ENCODE peak calls at places on chromosomes 16 and 17, in seven cellular contexts. One of them, this sample, is unnamed.

GRCh38 chr17:28347261-28347891 is 10.0 kb downstream of the POLDIP2 start:
- DNase-seq in psoas muscle: no peak
- DNase-seq in GM23248: peak
- DNase-seq in lung: no peak
- DNase-seq in stomach: peak
- DNase-seq in heart right ventricle: no peak
- DNase-seq in CD8-positive, alpha-beta T cell: no peak
- DNase-seq in this sample: no peak

GRCh38 chr16:25126820-25127232 is 15.3 kb downstream of the LCMT1 start:
- DNase-seq in psoas muscle: no peak
- DNase-seq in GM23248: peak
- DNase-seq in lung: peak
- DNase-seq in stomach: no peak
- DNase-seq in heart right ventricle: no peak
- DNase-seq in CD8-positive, alpha-beta T cell: no peak
- DNase-seq in this sample: no peak

GRCh38 chr17:77090476-77090875 is 50.3 kb upstream of the SEC14L1 start:
- DNase-seq in psoas muscle: no peak
- DNase-seq in GM23248: no peak
- DNase-seq in lung: no peak
- DNase-seq in stomach: no peak
- DNase-seq in heart right ventricle: no peak
- DNase-seq in CD8-positive, alpha-beta T cell: no peak
- DNase-seq in this sample: no peak

GRCh38 chr17:79664925-79665738 is 54.3 kb upstream of the RBFOX3 start:
- DNase-seq in psoas muscle: peak
- DNase-seq in GM23248: peak
- DNase-seq in lung: peak
- DNase-seq in stomach: peak
- DNase-seq in heart right ventricle: peak
- DNase-seq in CD8-positive, alpha-beta T cell: no peak
- DNase-seq in this sample: peak

GRCh38 chr16:63461248-63461841 is 1425.1 kb upstream of the CDH8 start:
- DNase-seq in psoas muscle: no peak
- DNase-seq in GM23248: peak
- DNase-seq in lung: no peak
- DNase-seq in stomach: no peak
- DNase-seq in heart right ventricle: no peak
- DNase-seq in CD8-positive, alpha-beta T cell: no peak
- DNase-seq in this sample: no peak

GRCh38 chr17:9054611-9055010 is 33.3 kb downstream of the NTN1 start:
- DNase-seq in psoas muscle: no peak
- DNase-seq in GM23248: no peak
- DNase-seq in lung: no peak
- DNase-seq in stomach: no peak
- DNase-seq in heart right ventricle: no peak
- DNase-seq in CD8-positive, alpha-beta T cell: no peak
- DNase-seq in this sample: no peak

GRCh38 chr16:85304337-85304736 is 192.1 kb upstream of the CIBAR2 start:
- DNase-seq in psoas muscle: no peak
- DNase-seq in GM23248: no peak
- DNase-seq in lung: no peak
- DNase-seq in stomach: no peak
- DNase-seq in heart right ventricle: no peak
- DNase-seq in CD8-positive, alpha-beta T cell: no peak
- DNase-seq in this sample: no peak

GRCh38 chr16:1534021-1535020 is 855 bp downstream of the TMEM204 start:
- DNase-seq in psoas muscle: no peak
- DNase-seq in GM23248: peak
- DNase-seq in lung: no peak
- DNase-seq in stomach: no peak
- DNase-seq in heart right ventricle: peak
- DNase-seq in CD8-positive, alpha-beta T cell: no peak
- DNase-seq in this sample: no peak

GRCh38 chr17:47895254-47895855 is 681 bp upstream of the SP2 start:
- DNase-seq in psoas muscle: peak
- DNase-seq in GM23248: peak
- DNase-seq in lung: peak
- DNase-seq in stomach: peak
- DNase-seq in heart right ventricle: no peak
- DNase-seq in CD8-positive, alpha-beta T cell: no peak
- DNase-seq in this sample: peak

GRCh38 chr16:69859105-69859969 is 91.8 kb upstream of the CLEC18A start:
- DNase-seq in psoas muscle: no peak
- DNase-seq in GM23248: no peak
- DNase-seq in lung: peak
- DNase-seq in stomach: peak
- DNase-seq in heart right ventricle: peak
- DNase-seq in CD8-positive, alpha-beta T cell: no peak
- DNase-seq in this sample: no peak

GRCh38 chr16:52069866-52070265 is 477.1 kb downstream of the TOX3 start:
- DNase-seq in psoas muscle: no peak
- DNase-seq in GM23248: peak
- DNase-seq in lung: no peak
- DNase-seq in stomach: no peak
- DNase-seq in heart right ventricle: no peak
- DNase-seq in CD8-positive, alpha-beta T cell: no peak
- DNase-seq in this sample: no peak

GRCh38 chr17:61487668-61488595 is 35.7 kb downstream of the TBX4 start:
- DNase-seq in psoas muscle: no peak
- DNase-seq in GM23248: no peak
- DNase-seq in lung: no peak
- DNase-seq in stomach: peak
- DNase-seq in heart right ventricle: no peak
- DNase-seq in CD8-positive, alpha-beta T cell: no peak
- DNase-seq in this sample: no peak

GRCh38 chr17:38404174-38404943 is 23.9 kb upstream of the ARHGAP23 start:
- DNase-seq in psoas muscle: no peak
- DNase-seq in GM23248: no peak
- DNase-seq in lung: no peak
- DNase-seq in stomach: no peak
- DNase-seq in heart right ventricle: no peak
- DNase-seq in CD8-positive, alpha-beta T cell: no peak
- DNase-seq in this sample: no peak

GRCh38 chr17:58492238-58493121 is 4.3 kb upstream of the HSF5 start:
- DNase-seq in psoas muscle: no peak
- DNase-seq in GM23248: no peak
- DNase-seq in lung: no peak
- DNase-seq in stomach: no peak
- DNase-seq in heart right ventricle: no peak
- DNase-seq in CD8-positive, alpha-beta T cell: no peak
- DNase-seq in this sample: no peak

GRCh38 chr16:22372882-22373661 is 1.3 kb downstream of the CDR2 start:
- DNase-seq in psoas muscle: no peak
- DNase-seq in GM23248: peak
- DNase-seq in lung: no peak
- DNase-seq in stomach: no peak
- DNase-seq in heart right ventricle: no peak
- DNase-seq in CD8-positive, alpha-beta T cell: no peak
- DNase-seq in this sample: no peak

GRCh38 chr16:59296002-59296401 is 561.9 kb upstream of the GOT2 start:
- DNase-seq in psoas muscle: no peak
- DNase-seq in GM23248: no peak
- DNase-seq in lung: no peak
- DNase-seq in stomach: no peak
- DNase-seq in heart right ventricle: no peak
- DNase-seq in CD8-positive, alpha-beta T cell: no peak
- DNase-seq in this sample: no peak

DNA sequence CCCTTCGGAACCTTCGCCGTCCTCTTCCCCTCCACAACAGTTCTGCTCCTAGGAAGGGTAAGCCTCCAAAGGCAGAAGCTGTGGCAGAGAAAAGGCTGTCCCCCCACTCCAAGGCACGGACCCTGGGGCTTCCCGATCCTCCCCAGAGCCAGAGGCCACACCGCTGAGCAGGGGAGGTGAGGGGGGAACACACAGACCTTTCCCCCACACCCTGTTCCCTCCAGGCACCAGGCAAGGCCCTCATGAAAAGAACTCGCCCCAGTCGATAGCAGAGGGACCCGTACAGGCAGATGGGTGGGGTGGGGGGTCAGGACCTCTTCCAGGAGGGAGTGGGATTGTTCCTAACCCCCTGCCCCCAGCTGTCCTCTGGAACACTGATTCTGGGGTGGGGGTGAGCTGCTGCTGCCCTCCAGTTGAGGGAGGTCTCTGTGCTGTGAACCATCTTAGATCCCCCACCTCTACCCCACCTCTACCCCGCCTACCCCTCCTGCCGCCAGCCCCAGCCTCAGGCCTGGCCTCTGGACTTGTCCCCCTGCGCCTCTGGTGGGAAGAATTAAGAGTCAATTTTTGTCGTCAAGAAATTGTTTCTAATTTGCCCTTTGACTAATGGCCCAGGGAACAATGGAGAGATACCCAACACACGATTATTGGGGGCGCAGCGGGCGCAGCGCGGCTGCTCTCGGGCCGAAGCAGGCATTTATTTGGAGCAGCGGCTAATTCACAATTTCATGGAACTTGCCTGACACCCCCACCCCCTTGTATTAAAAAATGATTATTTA is 4.6 kb upstream of the BAHCC1 start:
- DNase-seq in psoas muscle: no peak
- DNase-seq in GM23248: no peak
- DNase-seq in lung: no peak
- DNase-seq in stomach: no peak
- DNase-seq in heart right ventricle: no peak
- DNase-seq in CD8-positive, alpha-beta T cell: no peak
- DNase-seq in this sample: no peak
- H3K27ac ChIP-seq in psoas muscle: peak
- H3K27ac ChIP-seq in GM23248: no peak
- H3K27ac ChIP-seq in lung: no peak
- H3K27ac ChIP-seq in stomach: no peak
- H3K27ac ChIP-seq in heart right ventricle: no peak
- H3K27ac ChIP-seq in CD8-positive, alpha-beta T cell: no peak
- H3K27ac ChIP-seq in this sample: peak

GRCh38 chr16:81702506-81702905 is 76.6 kb upstream of the PLCG2 start:
- DNase-seq in psoas muscle: no peak
- DNase-seq in GM23248: no peak
- DNase-seq in lung: no peak
- DNase-seq in stomach: no peak
- DNase-seq in heart right ventricle: no peak
- DNase-seq in CD8-positive, alpha-beta T cell: no peak
- DNase-seq in this sample: no peak
- H3K27ac ChIP-seq in psoas muscle: no peak
- H3K27ac ChIP-seq in GM23248: peak
- H3K27ac ChIP-seq in lung: no peak
- H3K27ac ChIP-seq in stomach: no peak
- H3K27ac ChIP-seq in heart right ventricle: no peak
- H3K27ac ChIP-seq in CD8-positive, alpha-beta T cell: no peak
- H3K27ac ChIP-seq in this sample: no peak

GRCh38 chr17:846901-847777 is 65.0 kb downstream of the MRM3 start:
- DNase-seq in psoas muscle: no peak
- DNase-seq in GM23248: peak
- DNase-seq in lung: no peak
- DNase-seq in stomach: no peak
- DNase-seq in heart right ventricle: no peak
- DNase-seq in CD8-positive, alpha-beta T cell: no peak
- DNase-seq in this sample: no peak
- H3K27ac ChIP-seq in psoas muscle: no peak
- H3K27ac ChIP-seq in GM23248: peak
- H3K27ac ChIP-seq in lung: peak
- H3K27ac ChIP-seq in stomach: peak
- H3K27ac ChIP-seq in heart right ventricle: peak
- H3K27ac ChIP-seq in CD8-positive, alpha-beta T cell: no peak
- H3K27ac ChIP-seq in this sample: peak

GRCh38 chr17:917391-917811 is 62.2 kb downstream of the NXN start:
- DNase-seq in psoas muscle: no peak
- DNase-seq in GM23248: peak
- DNase-seq in lung: no peak
- DNase-seq in stomach: no peak
- DNase-seq in heart right ventricle: peak
- DNase-seq in CD8-positive, alpha-beta T cell: no peak
- DNase-seq in this sample: no peak

GRCh38 chr17:918102-918740 is 61.4 kb downstream of the NXN start:
- DNase-seq in psoas muscle: no peak
- DNase-seq in GM23248: peak
- DNase-seq in lung: no peak
- DNase-seq in stomach: no peak
- DNase-seq in heart right ventricle: no peak
- DNase-seq in CD8-positive, alpha-beta T cell: no peak
- DNase-seq in this sample: no peak

GRCh38 chr17:913207-913606 is 66.4 kb downstream of the NXN start:
- DNase-seq in psoas muscle: no peak
- DNase-seq in GM23248: peak
- DNase-seq in lung: no peak
- DNase-seq in stomach: no peak
- DNase-seq in heart right ventricle: no peak
- DNase-seq in CD8-positive, alpha-beta T cell: no peak
- DNase-seq in this sample: no peak

GRCh38 chr17:915416-916201 is 64.0 kb downstream of the NXN start:
- DNase-seq in psoas muscle: peak
- DNase-seq in GM23248: no peak
- DNase-seq in lung: no peak
- DNase-seq in stomach: no peak
- DNase-seq in heart right ventricle: peak
- DNase-seq in CD8-positive, alpha-beta T cell: no peak
- DNase-seq in this sample: no peak

GRCh38 chr17:916315-916714 is 63.3 kb downstream of the NXN start:
- DNase-seq in psoas muscle: no peak
- DNase-seq in GM23248: no peak
- DNase-seq in lung: no peak
- DNase-seq in stomach: no peak
- DNase-seq in heart right ventricle: no peak
- DNase-seq in CD8-positive, alpha-beta T cell: no peak
- DNase-seq in this sample: no peak
- H3K27ac ChIP-seq in psoas muscle: peak
- H3K27ac ChIP-seq in GM23248: no peak
- H3K27ac ChIP-seq in lung: peak
- H3K27ac ChIP-seq in stomach: no peak
- H3K27ac ChIP-seq in heart right ventricle: no peak
- H3K27ac ChIP-seq in CD8-positive, alpha-beta T cell: no peak
- H3K27ac ChIP-seq in this sample: no peak

This sample was measured in tibial artery.